ENCODE peak calls at places on chromosomes 2 and 18, in seven cellular contexts. M, N, V, Q, X, C and O are unnamed samples.

GRCh38 chr2:144890828-144891227 is 370.9 kb upstream of the ZEB2 start:
- DNase-seq in M (peak), N (peak), V (peak), Q (no peak), X (no peak), C (peak), O (peak)

GRCh38 chr2:109196081-109196875 is 67.3 kb downstream of the SH3RF3 start:
- DNase-seq in M (no peak), N (no peak), V (no peak), Q (no peak), X (no peak), C (no peak), O (no peak)

GRCh38 chr18:3525870-3526420 is 76.0 kb downstream of the TGIF1 start:
- DNase-seq in M (no peak), N (no peak), V (no peak), Q (peak), X (peak), C (no peak), O (no peak)

GRCh38 chr2:84938194-84938879 is 32.6 kb upstream of the KCMF1 start:
- DNase-seq in M (no peak), N (no peak), V (no peak), Q (no peak), X (no peak), C (no peak), O (no peak)

GRCh38 chr18:27605107-27605834 is 420.2 kb upstream of the CHST9 start:
- DNase-seq in M (peak), N (peak), V (peak), Q (peak), X (no peak), C (peak), O (peak)

GRCh38 chr18:63831080-63831788 is 56.0 kb downstream of the SERPINB7 start:
- DNase-seq in M (peak), N (peak), V (peak), Q (no peak), X (no peak), C (no peak), O (peak)

GRCh38 chr2:129817175-129817574 is 162.3 kb upstream of the RAB6C start:
- DNase-seq in M (no peak), N (no peak), V (no peak), Q (no peak), X (no peak), C (no peak), O (no peak)

GRCh38 chr2:226030369-226031077 is 631.0 kb downstream of the NYAP2 start:
- DNase-seq in M (no peak), N (no peak), V (no peak), Q (no peak), X (no peak), C (no peak), O (no peak)

GRCh38 chr18:26566874-26567273 is 18.5 kb upstream of the KCTD1 start:
- DNase-seq in M (no peak), N (no peak), V (no peak), Q (no peak), X (no peak), C (no peak), O (no peak)

GRCh38 chr18:31258789-31259188 is 59.2 kb upstream of the DSG1 start:
- DNase-seq in M (no peak), N (no peak), V (no peak), Q (no peak), X (no peak), C (no peak), O (no peak)

GRCh38 chr2:161991991-161992390 is 82.0 kb downstream of the DPP4 start:
- DNase-seq in M (peak), N (no peak), V (no peak), Q (no peak), X (no peak), C (no peak), O (no peak)

GRCh38 chr2:118842687-118843491 is 4.6 kb downstream of the EN1 start:
- DNase-seq in M (no peak), N (peak), V (no peak), Q (no peak), X (no peak), C (no peak), O (no peak)

GRCh38 chr18:3794537-3795348 is 344.8 kb downstream of the TGIF1 start:
- DNase-seq in M (peak), N (peak), V (peak), Q (no peak), X (no peak), C (peak), O (peak)

GRCh38 chr18:57164401-57164800 is 17.5 kb downstream of the BOD1L2 start:
- DNase-seq in M (no peak), N (no peak), V (no peak), Q (no peak), X (no peak), C (no peak), O (no peak)

GRCh38 chr18:58443671-58444070 is 185.2 kb downstream of the ALPK2 start:
- DNase-seq in M (no peak), N (no peak), V (no peak), Q (no peak), X (no peak), C (no peak), O (no peak)

GRCh38 chr2:192123847-192124246 is 70.9 kb downstream of the TMEFF2 start:
- DNase-seq in M (peak), N (peak), V (no peak), Q (no peak), X (no peak), C (no peak), O (no peak)

GRCh38 chr2:238369516-238370481 is 49.5 kb downstream of the TRAF3IP1 start:
- DNase-seq in M (no peak), N (peak), V (no peak), Q (no peak), X (no peak), C (no peak), O (no peak)

GRCh38 chr2:86512922-86513321 is 50.3 kb downstream of the CHMP3 start:
- DNase-seq in M (no peak), N (no peak), V (no peak), Q (no peak), X (no peak), C (no peak), O (no peak)

GRCh38 chr2:47221039-47221438 is 65.9 kb upstream of the STPG4 start:
- DNase-seq in M (peak), N (peak), V (peak), Q (no peak), X (no peak), C (no peak), O (peak)

GRCh38 chr18:52700757-52701156 is 360.8 kb downstream of the DCC start:
- DNase-seq in M (no peak), N (no peak), V (no peak), Q (no peak), X (no peak), C (no peak), O (no peak)

GRCh38 chr2:241020629-241021190 is 22.3 kb downstream of the SNED1 start:
- DNase-seq in M (no peak), N (no peak), V (no peak), Q (no peak), X (no peak), C (no peak), O (no peak)

GRCh38 chr2:179129574-179130238 is 79.8 kb upstream of the CCDC141 start:
- DNase-seq in M (peak), N (peak), V (peak), Q (no peak), X (no peak), C (no peak), O (peak)

GRCh38 chr2:108640731-108641130 is 78.6 kb upstream of the RANBP2 start:
- DNase-seq in M (peak), N (peak), V (peak), Q (no peak), X (no peak), C (no peak), O (peak)